ENCODE peak calls at places on chromosome 1, in ten cellular contexts. J is B cell, Q is PC-9, F is OCI-LY7, U is NAMALWA, D is nucleus accumbens, N is activated B cell treated with CpG ODN at 0.5 μM for 24 hours, G is neural progenitor cell, W is thyroid gland, X is COR-L47. P is an unnamed sample.

GRCh38 chr1:43711524-43712386 is 4.4 kb downstream of the ST3GAL3 start:
- DNase-seq in J (no peak), Q (peak), F (no peak), U (no peak), D (no peak), N (no peak), G (no peak), W (no peak), X (no peak), P (no peak)

GRCh38 chr1:61210435-61211012 is 128.2 kb downstream of the NFIA start:
- DNase-seq in J (no peak), Q (no peak), F (peak), U (peak), D (no peak), N (no peak), G (no peak), W (no peak), X (no peak), P (no peak)

GRCh38 chr1:234250747-234251146 is 122.5 kb upstream of the COA6 start:
- DNase-seq in J (no peak), Q (no peak), F (no peak), U (no peak), D (no peak), N (no peak), G (peak), W (no peak), X (no peak), P (no peak)

GRCh38 chr1:155466996-155467395 is 95.6 kb downstream of the ASH1L start:
- DNase-seq in J (no peak), Q (no peak), F (no peak), U (no peak), D (no peak), N (no peak), G (no peak), W (no peak), X (no peak), P (no peak)

GRCh38 chr1:165949335-165950130 is 122.1 kb downstream of the UCK2 start:
- DNase-seq in J (no peak), Q (no peak), F (no peak), U (no peak), D (no peak), N (no peak), G (peak), W (no peak), X (no peak), P (no peak)

GRCh38 chr1:228351850-228352249 is 54.8 kb downstream of the TRIM11 start:
- DNase-seq in J (no peak), Q (no peak), F (no peak), U (no peak), D (no peak), N (no peak), G (no peak), W (no peak), X (no peak), P (no peak)

GRCh38 chr1:10379101-10379620 is 19.7 kb upstream of the PGD start:
- DNase-seq in J (no peak), Q (no peak), F (no peak), U (no peak), D (no peak), N (no peak), G (no peak), W (no peak), X (no peak), P (no peak)

GRCh38 chr1:23556661-23557470 is 2.4 kb downstream of the ID3 start:
- DNase-seq in J (no peak), Q (peak), F (peak), U (peak), D (no peak), N (no peak), G (peak), W (no peak), X (peak), P (no peak)